ENCODE peak calls at places on chromosomes 2 and 18, in seven cellular contexts. One of them, this sample, is unnamed.

GRCh38 chr2:42386684-42387083 is 25.7 kb upstream of the COX7A2L start:
- DNase-seq in EL: no peak
- DNase-seq in caudate nucleus: no peak
- DNase-seq in stimulated activated CD8-positive, alpha-beta memory T cell treated with anti-CD3 and anti-CD28 coated beads, Interleukin-7, amount 100 ng/mL, for 1 hour: no peak
- DNase-seq in RPMI7951: peak; percentile 13
- DNase-seq in endothelial cell: no peak
- DNase-seq in fibroblast of mammary gland: peak; percentile 10
- DNase-seq in this sample: no peak

GRCh38 chr2:81283081-81283480 is 978.5 kb upstream of the LRRTM1 start:
- DNase-seq in caudate nucleus: no peak
- DNase-seq in stimulated activated CD8-positive, alpha-beta memory T cell treated with anti-CD3 and anti-CD28 coated beads, Interleukin-7, amount 100 ng/mL, for 1 hour: no peak
- DNase-seq in EL: no peak
- DNase-seq in fibroblast of mammary gland: no peak
- DNase-seq in RPMI7951: no peak
- DNase-seq in endothelial cell: no peak
- DNase-seq in this sample: no peak

GRCh38 chr2:125456851-125457250 is 1199.1 kb upstream of the GYPC start:
- DNase-seq in endothelial cell: no peak
- DNase-seq in caudate nucleus: no peak
- DNase-seq in EL: no peak
- DNase-seq in RPMI7951: no peak
- DNase-seq in stimulated activated CD8-positive, alpha-beta memory T cell treated with anti-CD3 and anti-CD28 coated beads, Interleukin-7, amount 100 ng/mL, for 1 hour: no peak
- DNase-seq in fibroblast of mammary gland: no peak
- DNase-seq in this sample: no peak

GRCh38 chr18:79988079-79988924 is at the start of gene TXNL4A:
- DNase-seq in endothelial cell: peak; percentile 76
- DNase-seq in stimulated activated CD8-positive, alpha-beta memory T cell treated with anti-CD3 and anti-CD28 coated beads, Interleukin-7, amount 100 ng/mL, for 1 hour: peak; percentile 66
- DNase-seq in fibroblast of mammary gland: peak; percentile 86
- DNase-seq in RPMI7951: peak; percentile 81
- DNase-seq in EL: peak; percentile 85
- DNase-seq in caudate nucleus: peak; percentile 86
- DNase-seq in this sample: peak; percentile 78

GRCh38 chr2:196275646-196276352 is 104.4 kb upstream of the STK17B start:
- DNase-seq in stimulated activated CD8-positive, alpha-beta memory T cell treated with anti-CD3 and anti-CD28 coated beads, Interleukin-7, amount 100 ng/mL, for 1 hour: no peak
- DNase-seq in EL: peak; percentile 62
- DNase-seq in RPMI7951: peak; percentile 57
- DNase-seq in endothelial cell: no peak
- DNase-seq in fibroblast of mammary gland: peak; percentile 97
- DNase-seq in caudate nucleus: no peak
- DNase-seq in this sample: no peak

GRCh38 chr18:62875320-62875719 is 160.0 kb downstream of the PHLPP1 start:
- DNase-seq in stimulated activated CD8-positive, alpha-beta memory T cell treated with anti-CD3 and anti-CD28 coated beads, Interleukin-7, amount 100 ng/mL, for 1 hour: no peak
- DNase-seq in caudate nucleus: no peak
- DNase-seq in fibroblast of mammary gland: no peak
- DNase-seq in EL: no peak
- DNase-seq in endothelial cell: no peak
- DNase-seq in RPMI7951: no peak
- DNase-seq in this sample: no peak

GRCh38 chr2:206023183-206023582 is 62.8 kb downstream of the INO80D start:
- DNase-seq in endothelial cell: no peak
- DNase-seq in stimulated activated CD8-positive, alpha-beta memory T cell treated with anti-CD3 and anti-CD28 coated beads, Interleukin-7, amount 100 ng/mL, for 1 hour: no peak
- DNase-seq in RPMI7951: no peak
- DNase-seq in EL: no peak
- DNase-seq in fibroblast of mammary gland: no peak
- DNase-seq in caudate nucleus: no peak
- DNase-seq in this sample: no peak

GRCh38 chr2:176817061-176817565 is 395.5 kb upstream of the HNRNPA3 start:
- DNase-seq in RPMI7951: no peak
- DNase-seq in stimulated activated CD8-positive, alpha-beta memory T cell treated with anti-CD3 and anti-CD28 coated beads, Interleukin-7, amount 100 ng/mL, for 1 hour: no peak
- DNase-seq in EL: no peak
- DNase-seq in caudate nucleus: no peak
- DNase-seq in fibroblast of mammary gland: peak; percentile 9
- DNase-seq in endothelial cell: no peak
- DNase-seq in this sample: no peak

GRCh38 chr2:8546319-8547283 is 135.3 kb upstream of the ID2 start:
- DNase-seq in endothelial cell: peak; percentile 1
- DNase-seq in EL: no peak
- DNase-seq in caudate nucleus: no peak
- DNase-seq in RPMI7951: peak; percentile 43
- DNase-seq in stimulated activated CD8-positive, alpha-beta memory T cell treated with anti-CD3 and anti-CD28 coated beads, Interleukin-7, amount 100 ng/mL, for 1 hour: no peak
- DNase-seq in fibroblast of mammary gland: no peak
- DNase-seq in this sample: no peak